ENCODE peak calls at places on chromosomes 6 and 20, in eight cellular contexts. S is fibroblast of lung, C is IMR-90, F is neuronal stem cell, W is neural progenitor cell, L is endothelial cell of umbilical vein, B is mammary epithelial cell, U is mesendoderm. A is an unnamed sample.

GRCh38 chr20:62951896-62952372 is 575 bp upstream of the SLC17A9 start:
- DNase-seq in C (no peak), F (no peak), B (no peak), S (no peak), L (no peak), W (no peak), U (no peak), A (no peak)

GRCh38 chr20:31565699-31566331 is 39.3 kb upstream of the ID1 start:
- DNase-seq in U (no peak), S (no peak), W (no peak), C (no peak), F (no peak), L (no peak), B (peak; percentile 96), A (no peak)

GRCh38 chr20:20501128-20501527 is 133.2 kb downstream of the INSM1 start:
- DNase-seq in L (no peak), W (no peak), S (no peak), B (no peak), C (no peak), U (no peak), F (no peak), A (no peak)

GRCh38 chr6:64679411-64679810 is 1027.6 kb downstream of the EYS start:
- DNase-seq in U (no peak), L (peak; percentile 21), F (no peak), W (no peak), C (no peak), S (no peak), B (peak; percentile 23), A (no peak)

GRCh38 chr6:167979436-167980090 is 17.9 kb upstream of the KIF25 start:
- DNase-seq in B (no peak), S (no peak), C (no peak), L (no peak), W (peak; percentile 61), U (peak; percentile 60), F (no peak), A (no peak)

GRCh38 chr6:36827261-36828079 is 11.8 kb downstream of the CPNE5 start:
- DNase-seq in F (no peak), S (peak; percentile 95), C (peak; percentile 70), L (peak; percentile 99), B (peak; percentile 70), W (peak; percentile 25), U (no peak), A (no peak)

GRCh38 chr6:139981810-139982550 is 607.5 kb upstream of the CITED2 start:
- DNase-seq in W (peak; percentile 71), L (peak; percentile 82), C (peak; percentile 80), S (peak; percentile 61), B (no peak), F (peak; percentile 33), U (peak; percentile 76), A (peak; percentile 90)

GRCh38 chr6:127516676-127517273 is 2.4 kb downstream of the MTCL3 start:
- DNase-seq in F (peak; percentile 62), B (peak; percentile 40), U (peak; percentile 89), L (peak; percentile 45), C (peak; percentile 57), W (peak; percentile 76), S (no peak), A (peak; percentile 26)

GRCh38 chr20:7003598-7003997 is 236.1 kb downstream of the BMP2 start:
- DNase-seq in B (peak; percentile 91), C (no peak), L (peak; percentile 10), S (peak; percentile 20), F (no peak), W (no peak), U (no peak), A (no peak)

GRCh38 chr6:152206072-152206818 is 398.8 kb downstream of the ESR1 start:
- DNase-seq in B (no peak), U (peak; percentile 74), C (peak; percentile 8), F (no peak), L (peak; percentile 37), S (no peak), W (peak; percentile 57), A (no peak)

GRCh38 chr6:1175877-1176276 is 136.0 kb upstream of the FOXQ1 start:
- DNase-seq in F (no peak), B (peak; percentile 48), U (no peak), L (no peak), S (no peak), W (no peak), C (no peak), A (no peak)

GRCh38 chr6:166757226-166758135 is 130.4 kb upstream of the RPS6KA2 start:
- DNase-seq in S (peak; percentile 54), B (peak; percentile 58), U (peak; percentile 49), L (no peak), F (no peak), C (peak; percentile 59), W (peak; percentile 51), A (no peak)

GRCh38 chr6:81890846-81891245 is 138.4 kb upstream of the TENT5A start:
- DNase-seq in F (no peak), W (no peak), B (no peak), S (peak; percentile 97), U (no peak), C (peak; percentile 53), L (no peak), A (no peak)

GRCh38 chr20:40563296-40563950 is 125.6 kb downstream of the MAFB start:
- DNase-seq in U (no peak), S (peak; percentile 68), F (no peak), B (peak; percentile 73), L (peak; percentile 35), W (no peak), C (no peak), A (peak; percentile 86)

DNA sequence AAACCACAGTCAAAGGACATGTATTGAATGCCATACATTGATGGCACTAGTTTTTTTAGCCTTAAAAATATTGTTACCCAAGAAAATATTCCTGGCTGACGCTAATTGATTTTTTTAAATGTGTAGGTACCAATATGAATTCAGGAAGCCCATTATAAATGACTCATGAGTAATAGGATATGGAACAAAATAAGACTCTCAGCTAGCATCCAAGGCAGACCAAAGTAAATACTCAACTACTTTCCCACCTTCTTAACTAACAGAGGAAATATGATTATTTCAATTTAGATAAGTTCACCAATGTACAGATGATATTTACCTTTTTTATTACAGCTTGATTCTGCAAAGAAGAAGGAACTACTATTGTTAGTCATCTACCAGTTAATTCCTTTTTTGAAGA is 43.2 kb upstream of the TXNDC5 start:
- DNase-seq in U (no peak), C (no peak), F (no peak), S (no peak), W (no peak), B (no peak), L (peak; percentile 82), A (no peak)
- H3K9ac ChIP-seq in U (no peak overlapping the region), C (no peak overlapping the region), F (no peak overlapping the region), S (no peak overlapping the region), W (no peak overlapping the region), B (no peak overlapping the region), L (no peak overlapping the region), A (no peak overlapping the region)

GRCh38 chr6:160036790-160037206 is 67.9 kb downstream of the IGF2R start:
- DNase-seq in U (no peak), B (peak; percentile 81), W (no peak), F (no peak), S (peak; percentile 85), L (no peak), C (peak; percentile 87), A (no peak)
- H3K9ac ChIP-seq in U (no peak overlapping the region), B (peak overlapping the region; percentile 41), W (no peak overlapping the region), F (no peak overlapping the region), S (peak overlapping the region; percentile 8), L (no peak overlapping the region), C (no peak overlapping the region), A (no peak overlapping the region)

DNA sequence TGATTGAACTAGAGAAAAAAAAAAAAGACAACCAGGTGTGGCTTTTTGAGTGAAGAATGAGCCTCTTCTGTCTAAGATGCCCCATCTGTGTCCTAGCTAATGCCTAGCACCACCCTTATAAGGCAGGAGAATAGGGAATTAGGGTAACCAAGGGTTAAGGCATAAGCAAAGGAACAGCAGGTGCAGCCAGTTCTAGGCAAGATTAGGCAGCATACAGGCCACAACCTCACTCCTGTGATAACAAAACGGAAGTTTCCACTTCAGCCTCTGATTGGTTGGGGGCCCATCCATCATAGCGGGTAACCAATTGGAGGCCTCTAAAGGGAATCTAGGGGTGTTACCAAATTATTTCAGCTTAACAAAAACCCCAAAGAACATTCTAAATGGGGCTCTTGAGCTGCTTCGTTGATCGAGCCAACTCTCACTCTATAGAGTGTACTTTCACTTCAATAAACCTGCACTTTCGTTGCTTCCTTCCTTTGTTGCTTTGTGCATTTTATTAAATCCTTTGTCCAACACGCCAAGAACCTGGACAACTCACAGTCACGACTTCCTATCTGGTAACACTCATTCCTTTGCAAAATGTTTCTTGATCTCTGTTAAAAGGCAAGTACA is 61.9 kb upstream of the TAGAP start:
- DNase-seq in C (peak; percentile 40), S (peak; percentile 63), B (peak; percentile 36), U (peak; percentile 90), W (peak; percentile 66), L (peak; percentile 55), F (peak; percentile 43), A (peak; percentile 58)
- H3K9ac ChIP-seq in C (no peak overlapping the region), S (no peak overlapping the region), B (no peak overlapping the region), U (no peak overlapping the region), W (no peak overlapping the region), L (no peak overlapping the region), F (no peak overlapping the region), A (peak overlapping the region; percentile 33)

GRCh38 chr20:4109587-4109986 is 94.2 kb upstream of the RNF24 start:
- DNase-seq in C (no peak), B (no peak), U (no peak), W (no peak), S (no peak), L (no peak), F (no peak), A (no peak)

GRCh38 chr20:4110885-4111284 is 95.5 kb upstream of the RNF24 start:
- DNase-seq in L (no peak), F (no peak), W (no peak), U (no peak), B (no peak), C (no peak), S (no peak), A (no peak)

GRCh38 chr20:4111440-4112411 is 96.4 kb upstream of the RNF24 start:
- DNase-seq in W (no peak), B (no peak), S (no peak), U (peak; percentile 48), L (no peak), F (no peak), C (no peak), A (no peak)

GRCh38 chr20:4109307-4109564 is 93.9 kb upstream of the RNF24 start:
- DNase-seq in S (no peak), C (no peak), B (no peak), F (no peak), L (no peak), W (no peak), U (no peak), A (no peak)

GRCh38 chr20:4108495-4109306 is 93.3 kb upstream of the RNF24 start:
- DNase-seq in B (peak; percentile 60), L (peak; percentile 79), C (peak; percentile 88), W (peak; percentile 88), F (peak; percentile 71), U (peak; percentile 97), S (peak; percentile 75), A (peak; percentile 81)
- H3K9ac ChIP-seq in B (no peak overlapping the region), L (no peak overlapping the region), C (peak overlapping the region; percentile 51), W (no peak overlapping the region), F (peak overlapping the region; percentile 75), U (peak overlapping the region; percentile 31), S (no peak overlapping the region), A (peak overlapping the region; percentile 69)

A was measured in SK-N-MC.